ENCODE peak calls at places on chromosomes 1 and 21, in seven cellular contexts. R, E, U, A, V, F and G are unnamed samples.

GRCh38 chr1:7984826-7985225 is 23.3 kb downstream of the PARK7 start:
- DNase-seq in R (no peak), E (no peak), U (peak; percentile 40), A (no peak), V (no peak), F (peak; percentile 79), G (no peak)

GRCh38 chr1:156721131-156721924 is 6.9 kb upstream of the METTL25B start:
- DNase-seq in R (no peak), E (no peak), U (no peak), A (no peak), V (no peak), F (no peak), G (no peak)

GRCh38 chr1:18876210-18876609 is 16.8 kb upstream of the TAS1R2 start:
- DNase-seq in R (no peak), E (no peak), U (no peak), A (no peak), V (no peak), F (no peak), G (no peak)

GRCh38 chr1:192826791-192827477 is 18.1 kb downstream of the RGS2 start:
- DNase-seq in R (no peak), E (peak; percentile 36), U (no peak), A (peak; percentile 47), V (peak; percentile 48), F (no peak), G (no peak)

GRCh38 chr21:37868896-37869295 is 47.4 kb downstream of the KCNJ6 start:
- DNase-seq in R (no peak), E (no peak), U (no peak), A (no peak), V (no peak), F (no peak), G (no peak)

GRCh38 chr1:210093461-210093860 is 139.1 kb upstream of the SERTAD4 start:
- DNase-seq in R (no peak), E (no peak), U (no peak), A (no peak), V (no peak), F (no peak), G (no peak)

GRCh38 chr1:101996830-101997485 is at the start of gene OLFM3:
- DNase-seq in R (no peak), E (no peak), U (no peak), A (peak; percentile 11), V (peak; percentile 9), F (peak; percentile 94), G (no peak)

GRCh38 chr21:43864313-43864805 is 664 bp upstream of the AGPAT3 start:
- DNase-seq in R (peak; percentile 56), E (peak; percentile 60), U (no peak), A (no peak), V (no peak), F (peak; percentile 47), G (peak; percentile 26)

GRCh38 chr1:94920061-94920460 is 6.8 kb downstream of the CNN3 start:
- DNase-seq in R (no peak), E (no peak), U (no peak), A (no peak), V (no peak), F (no peak), G (no peak)

GRCh38 chr1:31605908-31606427 is 11.5 kb upstream of the HCRTR1 start:
- DNase-seq in R (peak; percentile 13), E (no peak), U (no peak), A (peak; percentile 55), V (peak; percentile 45), F (no peak), G (no peak)

GRCh38 chr1:3125546-3126368 is 56.8 kb downstream of the PRDM16 start:
- DNase-seq in R (no peak), E (no peak), U (no peak), A (no peak), V (no peak), F (peak; percentile 75), G (no peak)

GRCh38 chr1:113369040-113369439 is 21.3 kb upstream of the MAGI3 start:
- DNase-seq in R (no peak), E (no peak), U (no peak), A (no peak), V (no peak), F (no peak), G (no peak)

GRCh38 chr1:26287033-26287711 is 7.3 kb downstream of the SH3BGRL3 start:
- DNase-seq in R (peak; percentile 96), E (no peak), U (no peak), A (no peak), V (no peak), F (no peak), G (peak; percentile 49)

GRCh38 chr1:37294514-37294913 is 179.9 kb upstream of the ZC3H12A start:
- DNase-seq in R (no peak), E (no peak), U (no peak), A (no peak), V (no peak), F (no peak), G (no peak)

GRCh38 chr1:248808876-248809275 is 16.8 kb downstream of the SH3BP5L start:
- DNase-seq in R (no peak), E (no peak), U (no peak), A (no peak), V (no peak), F (no peak), G (no peak)

GRCh38 chr1:180131510-180131909 is 23.2 kb upstream of the QSOX1 start:
- DNase-seq in R (no peak), E (no peak), U (no peak), A (peak; percentile 92), V (peak; percentile 80), F (no peak), G (no peak)

GRCh38 chr1:228405200-228405978 is 1.2 kb downstream of the TRIM11 start:
- DNase-seq in R (no peak), E (no peak), U (peak; percentile 59), A (no peak), V (no peak), F (peak; percentile 34), G (no peak)

GRCh38 chr1:198462365-198463025 is 78.0 kb downstream of the ATP6V1G3 start:
- DNase-seq in R (no peak), E (no peak), U (no peak), A (peak; percentile 42), V (peak; percentile 55), F (no peak), G (no peak)

GRCh38 chr1:147129116-147129873 is 43.0 kb downstream of the PRKAB2 start:
- DNase-seq in R (no peak), E (no peak), U (no peak), A (no peak), V (no peak), F (no peak), G (no peak)

GRCh38 chr1:88800382-88801051 is 90.8 kb downstream of the GTF2B start:
- DNase-seq in R (no peak), E (no peak), U (no peak), A (peak; percentile 51), V (peak; percentile 27), F (peak; percentile 52), G (no peak)
- TF ChIP-seq CTCF in R (peak; percentile 60), E (peak; percentile 70), U (peak; percentile 56), A (peak; percentile 59), V (peak; percentile 63), F (peak; percentile 80), G (peak; percentile 78)

DNA sequence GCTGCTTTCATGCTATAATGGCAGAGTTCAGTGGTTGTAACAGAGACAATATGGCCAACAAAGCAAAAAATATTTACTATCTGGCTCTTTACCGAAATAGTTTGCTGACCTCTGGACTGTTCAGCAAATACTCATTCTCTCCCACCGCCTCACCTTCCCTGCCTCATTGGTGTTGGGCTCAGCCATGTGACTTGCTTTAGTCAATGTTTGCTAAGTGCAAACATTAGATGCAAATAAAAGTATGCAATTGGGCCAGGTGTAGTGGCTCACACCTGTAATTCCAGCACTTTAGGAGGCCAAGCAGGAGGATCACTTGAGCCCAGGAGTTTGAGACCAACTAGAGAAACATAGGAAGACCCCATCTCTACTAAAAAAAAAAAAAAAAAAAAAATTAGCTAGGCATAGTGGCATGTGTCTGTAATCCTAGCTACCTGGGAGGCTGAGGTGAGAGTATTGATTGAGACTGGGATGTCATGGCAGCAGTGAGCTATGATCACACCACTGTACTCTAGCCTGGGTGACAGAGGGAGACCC is 55.1 kb downstream of the RPL5 start:
- DNase-seq in R (no peak), E (no peak), U (no peak), A (no peak), V (no peak), F (no peak), G (no peak)
- TF ChIP-seq CTCF in R (no peak), E (no peak), U (no peak), A (no peak), V (no peak), F (no peak), G (no peak)

GRCh38 chr1:216028630-216029029 is 394.6 kb downstream of the USH2A start:
- DNase-seq in R (no peak), E (no peak), U (no peak), A (no peak), V (no peak), F (no peak), G (no peak)

GRCh38 chr1:216032977-216033376 is 390.3 kb downstream of the USH2A start:
- DNase-seq in R (no peak), E (no peak), U (no peak), A (no peak), V (peak; percentile 13), F (no peak), G (no peak)

GRCh38 chr1:216032284-216032683 is 391.0 kb downstream of the USH2A start:
- DNase-seq in R (no peak), E (no peak), U (no peak), A (no peak), V (no peak), F (no peak), G (no peak)

DNA sequence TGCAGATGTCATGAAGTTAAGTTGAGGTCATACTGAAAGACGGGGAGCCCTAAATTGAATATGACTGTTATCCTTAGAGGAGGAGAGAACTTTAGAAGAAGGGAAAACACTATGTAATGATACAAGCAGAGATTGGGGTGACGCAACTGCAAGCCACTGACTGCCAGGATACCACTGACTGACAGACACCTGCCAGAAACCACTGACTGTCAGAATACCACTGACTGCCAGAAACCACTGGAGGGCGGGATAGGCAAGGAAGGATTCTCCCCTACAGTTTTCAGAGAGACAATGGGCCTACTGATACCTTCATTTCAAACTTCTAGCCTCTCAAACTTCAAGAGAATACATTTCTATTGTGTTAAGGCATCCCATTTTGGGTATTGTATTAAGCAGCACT is 388.7 kb downstream of the USH2A start:
- DNase-seq in R (no peak), E (no peak), U (no peak), A (no peak), V (no peak), F (peak; percentile 69), G (no peak)
- TF ChIP-seq CTCF in R (peak; percentile 40), E (peak; percentile 26), U (no peak), A (no peak), V (no peak), F (peak; percentile 76), G (no peak)

GRCh38 chr1:207502726-207503125 is 6.8 kb downstream of the CR1 start:
- DNase-seq in R (no peak), E (no peak), U (no peak), A (no peak), V (no peak), F (no peak), G (no peak)
- TF ChIP-seq CTCF in R (no peak), E (no peak), U (no peak), A (no peak), V (no peak), F (no peak), G (no peak)

DNA sequence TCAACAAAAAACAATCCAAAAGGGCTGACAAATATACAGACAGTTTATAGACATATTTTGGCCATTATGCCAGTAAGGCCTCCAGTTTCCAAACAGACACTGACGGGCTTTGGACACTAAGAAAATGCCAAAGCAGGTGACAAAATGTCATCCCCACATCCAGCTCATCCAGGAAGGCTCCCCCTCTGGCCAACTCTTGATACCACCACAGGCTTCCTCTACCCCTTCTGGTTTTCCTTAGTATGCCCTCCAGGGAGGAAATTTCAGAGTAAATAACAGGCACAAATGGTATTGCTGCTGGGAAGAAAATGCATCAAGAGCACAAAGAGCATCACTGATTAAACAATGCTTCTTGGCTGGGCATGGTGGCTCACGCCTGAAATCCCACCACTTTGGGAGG is 225.3 kb downstream of the VAV3 start:
- DNase-seq in R (no peak), E (no peak), U (no peak), A (no peak), V (no peak), F (no peak), G (no peak)
- TF ChIP-seq CTCF in R (no peak), E (no peak), U (no peak), A (no peak), V (no peak), F (peak; percentile 25), G (no peak)